ENCODE peak calls at places on chromosomes 3 and 15, in nine cellular contexts. One of them, this sample, is unnamed.

GRCh38 chr3:7504886-7505775 is 644.2 kb downstream of the GRM7 start:
- DNase-seq in natural killer cell: no peak
- DNase-seq in AG08396: no peak
- DNase-seq in activated T-helper 1 cell treated with anti-CD3 and anti-CD28 coated beads, Interleukin-2, amount 50 U/mL, for 16 hours: no peak
- DNase-seq in mucosa of gallbladder: peak
- DNase-seq in GM23248: no peak
- DNase-seq in stimulated activated CD4-positive, alpha-beta T cell treated with anti-CD3 and anti-CD28 coated beads, TNF-alpha, amount 100 ng/mL, for 1 hour: no peak
- DNase-seq in IMR-90: no peak
- DNase-seq in activated CD4-positive, alpha-beta T cell treated with anti-CD3 and anti-CD28 coated beads, Interleukin-2, amount 50 U/mL, for 24 hours: no peak
- DNase-seq in this sample: no peak

GRCh38 chr15:59232476-59232875 is 25.8 kb downstream of the LDHAL6B start:
- DNase-seq in IMR-90: peak
- DNase-seq in natural killer cell: no peak
- DNase-seq in activated T-helper 1 cell treated with anti-CD3 and anti-CD28 coated beads, Interleukin-2, amount 50 U/mL, for 16 hours: no peak
- DNase-seq in AG08396: peak
- DNase-seq in activated CD4-positive, alpha-beta T cell treated with anti-CD3 and anti-CD28 coated beads, Interleukin-2, amount 50 U/mL, for 24 hours: no peak
- DNase-seq in GM23248: peak
- DNase-seq in mucosa of gallbladder: no peak
- DNase-seq in stimulated activated CD4-positive, alpha-beta T cell treated with anti-CD3 and anti-CD28 coated beads, TNF-alpha, amount 100 ng/mL, for 1 hour: no peak
- DNase-seq in this sample: no peak

GRCh38 chr15:89406756-89407650 is 72.4 kb upstream of the POLG start:
- DNase-seq in AG08396: no peak
- DNase-seq in GM23248: peak
- DNase-seq in activated T-helper 1 cell treated with anti-CD3 and anti-CD28 coated beads, Interleukin-2, amount 50 U/mL, for 16 hours: no peak
- DNase-seq in natural killer cell: no peak
- DNase-seq in stimulated activated CD4-positive, alpha-beta T cell treated with anti-CD3 and anti-CD28 coated beads, TNF-alpha, amount 100 ng/mL, for 1 hour: no peak
- DNase-seq in mucosa of gallbladder: no peak
- DNase-seq in activated CD4-positive, alpha-beta T cell treated with anti-CD3 and anti-CD28 coated beads, Interleukin-2, amount 50 U/mL, for 24 hours: no peak
- DNase-seq in IMR-90: no peak
- DNase-seq in this sample: no peak

GRCh38 chr15:55899537-55899936 is 93.9 kb downstream of the NEDD4 start:
- DNase-seq in mucosa of gallbladder: no peak
- DNase-seq in natural killer cell: no peak
- DNase-seq in AG08396: no peak
- DNase-seq in IMR-90: no peak
- DNase-seq in activated CD4-positive, alpha-beta T cell treated with anti-CD3 and anti-CD28 coated beads, Interleukin-2, amount 50 U/mL, for 24 hours: no peak
- DNase-seq in GM23248: no peak
- DNase-seq in stimulated activated CD4-positive, alpha-beta T cell treated with anti-CD3 and anti-CD28 coated beads, TNF-alpha, amount 100 ng/mL, for 1 hour: no peak
- DNase-seq in activated T-helper 1 cell treated with anti-CD3 and anti-CD28 coated beads, Interleukin-2, amount 50 U/mL, for 16 hours: no peak
- DNase-seq in this sample: no peak

GRCh38 chr15:76799760-76800159 is 105.4 kb downstream of the SCAPER start:
- DNase-seq in activated T-helper 1 cell treated with anti-CD3 and anti-CD28 coated beads, Interleukin-2, amount 50 U/mL, for 16 hours: no peak
- DNase-seq in mucosa of gallbladder: no peak
- DNase-seq in activated CD4-positive, alpha-beta T cell treated with anti-CD3 and anti-CD28 coated beads, Interleukin-2, amount 50 U/mL, for 24 hours: no peak
- DNase-seq in natural killer cell: no peak
- DNase-seq in stimulated activated CD4-positive, alpha-beta T cell treated with anti-CD3 and anti-CD28 coated beads, TNF-alpha, amount 100 ng/mL, for 1 hour: no peak
- DNase-seq in AG08396: peak
- DNase-seq in GM23248: peak
- DNase-seq in IMR-90: peak
- DNase-seq in this sample: no peak

GRCh38 chr3:104149154-104149553 is 1217.6 kb upstream of the ALCAM start:
- DNase-seq in IMR-90: no peak
- DNase-seq in activated CD4-positive, alpha-beta T cell treated with anti-CD3 and anti-CD28 coated beads, Interleukin-2, amount 50 U/mL, for 24 hours: no peak
- DNase-seq in GM23248: no peak
- DNase-seq in natural killer cell: no peak
- DNase-seq in activated T-helper 1 cell treated with anti-CD3 and anti-CD28 coated beads, Interleukin-2, amount 50 U/mL, for 16 hours: no peak
- DNase-seq in AG08396: no peak
- DNase-seq in mucosa of gallbladder: no peak
- DNase-seq in stimulated activated CD4-positive, alpha-beta T cell treated with anti-CD3 and anti-CD28 coated beads, TNF-alpha, amount 100 ng/mL, for 1 hour: no peak
- DNase-seq in this sample: no peak

GRCh38 chr3:79473993-79474392 is 293.8 kb downstream of the ROBO1 start:
- DNase-seq in activated T-helper 1 cell treated with anti-CD3 and anti-CD28 coated beads, Interleukin-2, amount 50 U/mL, for 16 hours: no peak
- DNase-seq in stimulated activated CD4-positive, alpha-beta T cell treated with anti-CD3 and anti-CD28 coated beads, TNF-alpha, amount 100 ng/mL, for 1 hour: no peak
- DNase-seq in mucosa of gallbladder: no peak
- DNase-seq in natural killer cell: no peak
- DNase-seq in IMR-90: no peak
- DNase-seq in AG08396: no peak
- DNase-seq in GM23248: peak
- DNase-seq in activated CD4-positive, alpha-beta T cell treated with anti-CD3 and anti-CD28 coated beads, Interleukin-2, amount 50 U/mL, for 24 hours: no peak
- DNase-seq in this sample: no peak

GRCh38 chr15:78234515-78235040 is at the start of gene ACSBG1:
- DNase-seq in GM23248: no peak
- DNase-seq in AG08396: no peak
- DNase-seq in natural killer cell: no peak
- DNase-seq in mucosa of gallbladder: no peak
- DNase-seq in activated CD4-positive, alpha-beta T cell treated with anti-CD3 and anti-CD28 coated beads, Interleukin-2, amount 50 U/mL, for 24 hours: no peak
- DNase-seq in activated T-helper 1 cell treated with anti-CD3 and anti-CD28 coated beads, Interleukin-2, amount 50 U/mL, for 16 hours: no peak
- DNase-seq in IMR-90: no peak
- DNase-seq in stimulated activated CD4-positive, alpha-beta T cell treated with anti-CD3 and anti-CD28 coated beads, TNF-alpha, amount 100 ng/mL, for 1 hour: no peak
- DNase-seq in this sample: no peak

GRCh38 chr15:99123706-99124451 is 19.0 kb downstream of the SYNM start:
- DNase-seq in GM23248: peak
- DNase-seq in AG08396: peak
- DNase-seq in IMR-90: peak
- DNase-seq in stimulated activated CD4-positive, alpha-beta T cell treated with anti-CD3 and anti-CD28 coated beads, TNF-alpha, amount 100 ng/mL, for 1 hour: no peak
- DNase-seq in natural killer cell: no peak
- DNase-seq in mucosa of gallbladder: peak
- DNase-seq in activated CD4-positive, alpha-beta T cell treated with anti-CD3 and anti-CD28 coated beads, Interleukin-2, amount 50 U/mL, for 24 hours: no peak
- DNase-seq in activated T-helper 1 cell treated with anti-CD3 and anti-CD28 coated beads, Interleukin-2, amount 50 U/mL, for 16 hours: no peak
- DNase-seq in this sample: no peak

GRCh38 chr3:127990461-127990860 is 61.8 kb upstream of the SEC61A1 start:
- DNase-seq in activated T-helper 1 cell treated with anti-CD3 and anti-CD28 coated beads, Interleukin-2, amount 50 U/mL, for 16 hours: no peak
- DNase-seq in activated CD4-positive, alpha-beta T cell treated with anti-CD3 and anti-CD28 coated beads, Interleukin-2, amount 50 U/mL, for 24 hours: no peak
- DNase-seq in GM23248: no peak
- DNase-seq in natural killer cell: no peak
- DNase-seq in AG08396: no peak
- DNase-seq in IMR-90: no peak
- DNase-seq in stimulated activated CD4-positive, alpha-beta T cell treated with anti-CD3 and anti-CD28 coated beads, TNF-alpha, amount 100 ng/mL, for 1 hour: no peak
- DNase-seq in mucosa of gallbladder: no peak
- DNase-seq in this sample: no peak

GRCh38 chr15:52780172-52780980 is 9.8 kb downstream of the ONECUT1 start:
- DNase-seq in mucosa of gallbladder: peak
- DNase-seq in IMR-90: peak
- DNase-seq in natural killer cell: peak
- DNase-seq in AG08396: peak
- DNase-seq in activated CD4-positive, alpha-beta T cell treated with anti-CD3 and anti-CD28 coated beads, Interleukin-2, amount 50 U/mL, for 24 hours: peak
- DNase-seq in stimulated activated CD4-positive, alpha-beta T cell treated with anti-CD3 and anti-CD28 coated beads, TNF-alpha, amount 100 ng/mL, for 1 hour: no peak
- DNase-seq in activated T-helper 1 cell treated with anti-CD3 and anti-CD28 coated beads, Interleukin-2, amount 50 U/mL, for 16 hours: peak
- DNase-seq in GM23248: peak
- DNase-seq in this sample: peak

GRCh38 chr15:32828507-32829186 is 110.8 kb downstream of the GREM1 start:
- DNase-seq in IMR-90: peak
- DNase-seq in AG08396: peak
- DNase-seq in natural killer cell: no peak
- DNase-seq in activated CD4-positive, alpha-beta T cell treated with anti-CD3 and anti-CD28 coated beads, Interleukin-2, amount 50 U/mL, for 24 hours: no peak
- DNase-seq in stimulated activated CD4-positive, alpha-beta T cell treated with anti-CD3 and anti-CD28 coated beads, TNF-alpha, amount 100 ng/mL, for 1 hour: no peak
- DNase-seq in GM23248: peak
- DNase-seq in activated T-helper 1 cell treated with anti-CD3 and anti-CD28 coated beads, Interleukin-2, amount 50 U/mL, for 16 hours: no peak
- DNase-seq in mucosa of gallbladder: no peak
- DNase-seq in this sample: no peak

GRCh38 chr3:195160257-195160898 is 110.6 kb downstream of the XXYLT1 start:
- DNase-seq in activated CD4-positive, alpha-beta T cell treated with anti-CD3 and anti-CD28 coated beads, Interleukin-2, amount 50 U/mL, for 24 hours: no peak
- DNase-seq in activated T-helper 1 cell treated with anti-CD3 and anti-CD28 coated beads, Interleukin-2, amount 50 U/mL, for 16 hours: no peak
- DNase-seq in natural killer cell: no peak
- DNase-seq in mucosa of gallbladder: no peak
- DNase-seq in IMR-90: peak
- DNase-seq in stimulated activated CD4-positive, alpha-beta T cell treated with anti-CD3 and anti-CD28 coated beads, TNF-alpha, amount 100 ng/mL, for 1 hour: no peak
- DNase-seq in AG08396: peak
- DNase-seq in GM23248: peak
- DNase-seq in this sample: no peak

GRCh38 chr15:89125038-89125826 is 37.0 kb downstream of the ABHD2 start:
- DNase-seq in activated CD4-positive, alpha-beta T cell treated with anti-CD3 and anti-CD28 coated beads, Interleukin-2, amount 50 U/mL, for 24 hours: no peak
- DNase-seq in activated T-helper 1 cell treated with anti-CD3 and anti-CD28 coated beads, Interleukin-2, amount 50 U/mL, for 16 hours: no peak
- DNase-seq in stimulated activated CD4-positive, alpha-beta T cell treated with anti-CD3 and anti-CD28 coated beads, TNF-alpha, amount 100 ng/mL, for 1 hour: no peak
- DNase-seq in mucosa of gallbladder: no peak
- DNase-seq in natural killer cell: no peak
- DNase-seq in GM23248: no peak
- DNase-seq in AG08396: no peak
- DNase-seq in IMR-90: no peak
- DNase-seq in this sample: no peak

GRCh38 chr15:27127834-27128570 is 157.0 kb downstream of the GABRG3 start:
- DNase-seq in stimulated activated CD4-positive, alpha-beta T cell treated with anti-CD3 and anti-CD28 coated beads, TNF-alpha, amount 100 ng/mL, for 1 hour: no peak
- DNase-seq in GM23248: no peak
- DNase-seq in mucosa of gallbladder: no peak
- DNase-seq in IMR-90: no peak
- DNase-seq in activated CD4-positive, alpha-beta T cell treated with anti-CD3 and anti-CD28 coated beads, Interleukin-2, amount 50 U/mL, for 24 hours: no peak
- DNase-seq in natural killer cell: no peak
- DNase-seq in AG08396: no peak
- DNase-seq in activated T-helper 1 cell treated with anti-CD3 and anti-CD28 coated beads, Interleukin-2, amount 50 U/mL, for 16 hours: no peak
- DNase-seq in this sample: no peak

GRCh38 chr15:74175271-74176191 is 2.0 kb downstream of the ISLR start:
- DNase-seq in mucosa of gallbladder: no peak
- DNase-seq in IMR-90: no peak
- DNase-seq in natural killer cell: no peak
- DNase-seq in activated T-helper 1 cell treated with anti-CD3 and anti-CD28 coated beads, Interleukin-2, amount 50 U/mL, for 16 hours: no peak
- DNase-seq in activated CD4-positive, alpha-beta T cell treated with anti-CD3 and anti-CD28 coated beads, Interleukin-2, amount 50 U/mL, for 24 hours: no peak
- DNase-seq in stimulated activated CD4-positive, alpha-beta T cell treated with anti-CD3 and anti-CD28 coated beads, TNF-alpha, amount 100 ng/mL, for 1 hour: no peak
- DNase-seq in AG08396: no peak
- DNase-seq in GM23248: no peak
- DNase-seq in this sample: no peak

GRCh38 chr3:23806322-23807160 is 786 bp downstream of the UBE2E1 start:
- DNase-seq in natural killer cell: no peak
- DNase-seq in stimulated activated CD4-positive, alpha-beta T cell treated with anti-CD3 and anti-CD28 coated beads, TNF-alpha, amount 100 ng/mL, for 1 hour: no peak
- DNase-seq in mucosa of gallbladder: no peak
- DNase-seq in IMR-90: no peak
- DNase-seq in activated CD4-positive, alpha-beta T cell treated with anti-CD3 and anti-CD28 coated beads, Interleukin-2, amount 50 U/mL, for 24 hours: no peak
- DNase-seq in AG08396: peak
- DNase-seq in GM23248: peak
- DNase-seq in activated T-helper 1 cell treated with anti-CD3 and anti-CD28 coated beads, Interleukin-2, amount 50 U/mL, for 16 hours: no peak
- DNase-seq in this sample: no peak

GRCh38 chr15:46714959-46715358 is 1002.3 kb upstream of the SEMA6D start:
- DNase-seq in stimulated activated CD4-positive, alpha-beta T cell treated with anti-CD3 and anti-CD28 coated beads, TNF-alpha, amount 100 ng/mL, for 1 hour: no peak
- DNase-seq in activated CD4-positive, alpha-beta T cell treated with anti-CD3 and anti-CD28 coated beads, Interleukin-2, amount 50 U/mL, for 24 hours: no peak
- DNase-seq in AG08396: no peak
- DNase-seq in GM23248: no peak
- DNase-seq in IMR-90: no peak
- DNase-seq in mucosa of gallbladder: no peak
- DNase-seq in activated T-helper 1 cell treated with anti-CD3 and anti-CD28 coated beads, Interleukin-2, amount 50 U/mL, for 16 hours: no peak
- DNase-seq in natural killer cell: no peak
- DNase-seq in this sample: no peak